ENCODE peak calls at places on chromosomes 12 and 14, in four cellular contexts. D is activated gamma-delta T cell treated with Interleukin-2 at 50 U/mL for 16 hours, S is fibroblast of villous mesenchyme, V is fibroblast of gingiva. X is an unnamed sample.

GRCh38 chr12:5171701-5172100 is 128.0 kb downstream of the KCNA5 start:
- DNase-seq in V (peak; percentile 30), S (peak; percentile 30), D (no peak), X (peak; percentile 21)

GRCh38 chr14:64696355-64696844 is 7.8 kb upstream of the PLEKHG3 start:
- DNase-seq in S (peak; percentile 70), D (peak; percentile 19), V (no peak), X (no peak)

GRCh38 chr14:99612737-99613330 is 8.8 kb upstream of the CCDC85C start:
- DNase-seq in V (no peak), S (peak; percentile 45), D (no peak), X (peak; percentile 72)

GRCh38 chr14:74840603-74841030 is 35.3 kb downstream of the PROX2 start:
- DNase-seq in V (no peak), S (no peak), D (no peak), X (no peak)

GRCh38 chr14:69059658-69060648 is 80.9 kb upstream of the ACTN1 start:
- DNase-seq in V (peak; percentile 73), S (peak; percentile 99), D (no peak), X (peak; percentile 100)

GRCh38 chr12:54357802-54358619 is 6.3 kb downstream of the GPR84 start:
- DNase-seq in S (no peak), D (peak; percentile 16), V (no peak), X (peak; percentile 75)

GRCh38 chr12:45509187-45509586 is 220.3 kb upstream of the ARID2 start:
- DNase-seq in D (peak; percentile 17), V (no peak), S (no peak), X (no peak)

GRCh38 chr12:74051848-74052247 is 485.8 kb upstream of the ATXN7L3B start:
- DNase-seq in S (no peak), D (no peak), V (no peak), X (no peak)

GRCh38 chr14:100471451-100472093 is 115.6 kb downstream of the BEGAIN start:
- DNase-seq in V (no peak), S (no peak), D (no peak), X (no peak)

GRCh38 chr12:110661337-110661972 is 27.5 kb downstream of the HVCN1 start:
- DNase-seq in V (no peak), D (peak; percentile 51), S (no peak), X (no peak)